ENCODE peak calls at places on chromosomes 2 and 18, in five cellular contexts. K is iPS DF 6.9; L is CD4-positive, alpha-beta T cell; R is caudate nucleus; J is KG1. V is an unnamed sample.

GRCh38 chr2:154455201-154455600 is 243.3 kb upstream of the KCNJ3 start:
- DNase-seq in J (no peak), R (no peak), L (no peak), K (no peak), V (no peak)

GRCh38 chr2:48707466-48707865 is 48.1 kb downstream of the LHCGR start:
- DNase-seq in L (no peak), J (no peak), R (no peak), K (no peak), V (no peak)

GRCh38 chr2:101823347-101823791 is 125.9 kb downstream of the MAP4K4 start:
- DNase-seq in L (peak), J (peak), K (no peak), R (peak), V (peak)

GRCh38 chr18:52615321-52615720 is 275.3 kb downstream of the DCC start:
- DNase-seq in K (no peak), J (no peak), R (no peak), L (no peak), V (no peak)

GRCh38 chr2:50345691-50346090 is 686.2 kb downstream of the NRXN1 start:
- DNase-seq in L (no peak), R (no peak), K (no peak), J (no peak), V (no peak)

GRCh38 chr2:188975497-188976102 is 1.4 kb downstream of the COL3A1 start:
- DNase-seq in R (no peak), L (no peak), K (no peak), J (no peak), V (no peak)

GRCh38 chr2:208363485-208363884 is 43.1 kb upstream of the PTH2R start:
- DNase-seq in J (no peak), K (no peak), R (no peak), L (no peak), V (peak)

GRCh38 chr2:148298201-148298600 is 277.3 kb downstream of the MBD5 start:
- DNase-seq in R (no peak), J (no peak), K (no peak), L (no peak), V (no peak)

GRCh38 chr2:27370816-27371620 is 602 bp downstream of the SNX17 start:
- DNase-seq in J (peak), K (no peak), R (no peak), L (peak), V (peak)

GRCh38 chr2:43127208-43127940 is 99.0 kb downstream of the ZFP36L2 start:
- DNase-seq in R (no peak), L (peak), J (peak), K (peak), V (peak)

GRCh38 chr18:35153609-35154273 is 87.1 kb upstream of the ZNF397 start:
- DNase-seq in R (no peak), K (no peak), J (peak), L (no peak), V (peak)

GRCh38 chr2:14749869-14750268 is 117.4 kb downstream of the LRATD1 start:
- DNase-seq in K (no peak), J (no peak), R (no peak), L (no peak), V (no peak)

GRCh38 chr2:74488643-74489481 is 6.0 kb downstream of the TTC31 start:
- DNase-seq in K (no peak), L (no peak), J (no peak), R (no peak), V (no peak)

GRCh38 chr2:68931799-68932198 is 20.9 kb downstream of the GKN2 start:
- DNase-seq in J (no peak), L (no peak), R (no peak), K (no peak), V (no peak)

GRCh38 chr2:222837643-222838056 is 23.2 kb upstream of the ACSL3 start:
- DNase-seq in J (no peak), L (no peak), R (no peak), K (no peak), V (no peak)

GRCh38 chr18:8478166-8478967 is 130.9 kb upstream of the RAB12 start:
- DNase-seq in L (peak), K (peak), J (peak), R (no peak), V (peak)

GRCh38 chr18:58005885-58006523 is 38.0 kb upstream of the NEDD4L start:
- DNase-seq in L (no peak), R (no peak), K (no peak), J (no peak), V (no peak)

V was measured in Kasumi-1.